ENCODE peak calls at places on chromosomes 11 and 22, in seven cellular contexts. K, P, X, D, H, Y and I are unnamed samples.
A peak's percentile ranks its signal among the peaks of the same experiment; 100 is the strongest.

GRCh38 chr22:19710020-19710768 is 4.1 kb upstream of the SEPTIN5 start:
- DNase-seq in D (no peak), Y (no peak), K (no peak), H (no peak), X (no peak), P (no peak), I (no peak)

GRCh38 chr11:13008625-13009475 is at the start of gene RASSF10:
- DNase-seq in P (no peak), H (peak; percentile 40), X (peak; percentile 94), D (peak; percentile 96), Y (peak; percentile 76), K (peak; percentile 7), I (no peak)

GRCh38 chr11:130389315-130389935 is 39.0 kb downstream of the ADAMTS8 start:
- DNase-seq in H (no peak), Y (no peak), X (no peak), K (no peak), P (no peak), D (no peak), I (no peak)

GRCh38 chr11:60155928-60156327 is 27.0 kb downstream of the MS4A6A start:
- DNase-seq in X (no peak), H (no peak), Y (no peak), D (no peak), P (no peak), K (no peak), I (no peak)

GRCh38 chr11:115501504-115501894 is 2.7 kb downstream of the CADM1 start:
- DNase-seq in P (no peak), H (no peak), Y (no peak), X (no peak), K (no peak), D (no peak), I (no peak)

GRCh38 chr22:39819429-39819828 is 74.1 kb downstream of the ENTHD1 start:
- DNase-seq in X (no peak), K (no peak), H (no peak), P (no peak), Y (no peak), D (no peak), I (no peak)

GRCh38 chr11:61510178-61510979 is 1.8 kb downstream of the LRRC10B start:
- DNase-seq in D (no peak), K (no peak), Y (no peak), H (no peak), P (no peak), X (no peak), I (no peak)

GRCh38 chr22:32723632-32724031 is 77.9 kb upstream of the TIMP3 start:
- DNase-seq in X (peak; percentile 34), H (peak; percentile 55), K (peak; percentile 77), Y (no peak), P (no peak), D (no peak), I (peak; percentile 21)

GRCh38 chr22:18103527-18104269 is 6.9 kb upstream of the TUBA8 start:
- DNase-seq in P (no peak), K (no peak), X (no peak), H (peak; percentile 44), D (no peak), Y (no peak), I (no peak)

GRCh38 chr11:67272327-67273259 is 6.3 kb downstream of the GRK2 start:
- DNase-seq in K (peak; percentile 55), Y (no peak), H (peak; percentile 65), P (no peak), X (no peak), D (no peak), I (no peak)

GRCh38 chr22:47686594-47687363 is 924.3 kb downstream of the TBC1D22A start:
- DNase-seq in X (no peak), H (no peak), D (no peak), Y (no peak), P (no peak), K (no peak), I (no peak)

GRCh38 chr11:15038963-15039362 is 34.4 kb upstream of the CALCB start:
- DNase-seq in P (no peak), K (no peak), Y (peak; percentile 17), H (peak; percentile 9), D (no peak), X (no peak), I (no peak)

GRCh38 chr11:75346296-75346695 is 5.2 kb downstream of the ARRB1 start:
- DNase-seq in H (no peak), P (no peak), X (no peak), D (no peak), Y (no peak), K (no peak), I (no peak)

GRCh38 chr11:12824281-12825041 is 150.2 kb downstream of the TEAD1 start:
- DNase-seq in D (no peak), X (peak; percentile 62), Y (peak; percentile 47), P (no peak), K (no peak), H (no peak), I (no peak)

GRCh38 chr22:20062766-20063083 is 17.3 kb upstream of the DGCR8 start:
- DNase-seq in K (no peak), Y (no peak), X (no peak), P (no peak), H (no peak), D (no peak), I (no peak)

GRCh38 chr11:32267679-32268187 is 167.6 kb downstream of the WT1 start:
- DNase-seq in Y (no peak), K (no peak), X (no peak), D (no peak), P (no peak), H (no peak), I (no peak)

GRCh38 chr22:18031670-18032454 is 7.5 kb upstream of the MICAL3 start:
- DNase-seq in P (no peak), K (no peak), D (peak; percentile 87), X (no peak), Y (peak; percentile 61), H (no peak), I (no peak)

GRCh38 chr11:128916646-128917045 is 25.5 kb downstream of the KCNJ5 start:
- DNase-seq in H (no peak), D (no peak), K (no peak), P (no peak), Y (no peak), X (no peak), I (no peak)

GRCh38 chr11:67670316-67671210 is 3.9 kb downstream of the ALDH3B2 start:
- DNase-seq in H (no peak), K (no peak), Y (no peak), X (no peak), P (no peak), D (no peak), I (no peak)

GRCh38 chr22:47035443-47035881 is 273.0 kb downstream of the TBC1D22A start:
- DNase-seq in D (no peak), H (no peak), P (no peak), Y (no peak), K (no peak), X (no peak), I (no peak)

GRCh38 chr22:50014655-50015401 is 2.3 kb upstream of the IL17REL start:
- DNase-seq in P (no peak), X (no peak), K (no peak), H (no peak), Y (no peak), D (no peak), I (no peak)

GRCh38 chr22:18088825-18089568 is 11.2 kb downstream of the PEX26 start:
- DNase-seq in D (no peak), Y (no peak), K (no peak), H (peak; percentile 49), P (no peak), X (no peak), I (no peak)

GRCh38 chr11:19844806-19845205 is 132.2 kb downstream of the NAV2 start:
- DNase-seq in X (no peak), D (no peak), Y (no peak), P (no peak), K (no peak), H (no peak), I (no peak)

GRCh38 chr11:31509017-31509411 is 408 bp downstream of the IMMP1L start:
- DNase-seq in X (no peak), D (no peak), K (no peak), P (no peak), Y (no peak), H (no peak), I (peak; percentile 72)

GRCh38 chr11:20364412-20364792 is 888 bp downstream of the HTATIP2 start:
- DNase-seq in H (no peak), X (no peak), D (peak; percentile 26), P (no peak), Y (no peak), K (no peak), I (no peak)

GRCh38 chr11:33590471-33590870 is 110.2 kb downstream of the C11orf91 start:
- DNase-seq in K (no peak), D (no peak), P (no peak), H (no peak), X (no peak), Y (no peak), I (no peak)

GRCh38 chr22:33932997-33933396 is 12.7 kb upstream of the LARGE1 start:
- DNase-seq in X (no peak), K (no peak), P (no peak), Y (no peak), H (peak; percentile 2), D (no peak), I (no peak)

GRCh38 chr11:69044111-69045013 is 4.4 kb upstream of the TPCN2 start:
- DNase-seq in D (peak; percentile 83), P (no peak), K (peak; percentile 19), H (peak; percentile 35), Y (peak; percentile 50), X (peak; percentile 72), I (peak; percentile 20)

GRCh38 chr11:72113170-72113808 is 794 bp upstream of the ANAPC15 start:
- DNase-seq in D (no peak), P (no peak), K (no peak), Y (no peak), X (no peak), H (peak; percentile 28), I (peak; percentile 54)

GRCh38 chr11:41872458-41872857 is 413.0 kb upstream of the LRRC4C start:
- DNase-seq in K (no peak), H (no peak), D (no peak), P (no peak), Y (no peak), X (no peak), I (no peak)

GRCh38 chr22:29587938-29588699 is 7.2 kb upstream of the NIPSNAP1 start:
- DNase-seq in X (no peak), D (peak; percentile 48), H (no peak), K (no peak), P (no peak), Y (no peak), I (no peak)

GRCh38 chr11:43962383-43962969 is 20.0 kb downstream of the C11orf96 start:
- DNase-seq in D (no peak), Y (no peak), K (no peak), H (no peak), P (no peak), X (no peak), I (no peak)

GRCh38 chr22:21826204-21826603 is 41.2 kb downstream of the MAPK1 start:
- DNase-seq in P (no peak), H (no peak), K (no peak), X (no peak), Y (no peak), D (no peak), I (peak; percentile 60)

GRCh38 chr11:3147257-3147619 is 17.9 kb downstream of the OSBPL5 start:
- DNase-seq in H (no peak), K (no peak), X (no peak), P (no peak), Y (no peak), D (no peak), I (no peak)

GRCh38 chr11:14029971-14030531 is 67.5 kb downstream of the SPON1 start:
- DNase-seq in K (no peak), H (no peak), Y (peak; percentile 55), D (peak; percentile 46), X (peak; percentile 79), P (no peak), I (no peak)

GRCh38 chr22:49242480-49242879 is 585.2 kb downstream of the BRD1 start:
- DNase-seq in Y (no peak), P (no peak), D (no peak), X (no peak), K (no peak), H (no peak), I (no peak)